ENCODE peak calls at places on chromosomes 2 and 18, in five cellular contexts. Q, I, M, K and T are unnamed samples.

GRCh38 chr18:49650426-49650891 is 88.6 kb downstream of the LIPG start:
- DNase-seq in Q (no peak), I (no peak), M (no peak), K (no peak), T (no peak)

GRCh38 chr2:173715483-173715882 is 249.7 kb downstream of the SP3 start:
- DNase-seq in Q (no peak), I (no peak), M (no peak), K (no peak), T (no peak)

GRCh38 chr2:54915101-54915500 is 135.2 kb downstream of the RTN4 start:
- DNase-seq in Q (no peak), I (no peak), M (no peak), K (no peak), T (no peak)

GRCh38 chr2:234422242-234422641 is 74.6 kb downstream of the ARL4C start:
- DNase-seq in Q (no peak), I (no peak), M (no peak), K (peak), T (no peak)

GRCh38 chr2:167712275-167712674 is 535.1 kb downstream of the STK39 start:
- DNase-seq in Q (no peak), I (no peak), M (no peak), K (no peak), T (no peak)

GRCh38 chr2:220847587-220847986 is 724.5 kb downstream of the EPHA4 start:
- DNase-seq in Q (no peak), I (no peak), M (no peak), K (peak), T (peak)

GRCh38 chr2:138708682-138709241 is 71.4 kb downstream of the NXPH2 start:
- DNase-seq in Q (no peak), I (no peak), M (no peak), K (no peak), T (no peak)

GRCh38 chr2:106825161-106825560 is 60.8 kb downstream of the ST6GAL2 start:
- DNase-seq in Q (no peak), I (no peak), M (no peak), K (no peak), T (no peak)

GRCh38 chr2:174614261-174614660 is 16.7 kb upstream of the WIPF1 start:
- DNase-seq in Q (no peak), I (no peak), M (no peak), K (no peak), T (no peak)

GRCh38 chr2:74440378-74441110 is 1.2 kb downstream of the RTKN start:
- DNase-seq in Q (peak), I (peak), M (peak), K (no peak), T (peak)

GRCh38 chr2:85602476-85603234 is at the start of gene TMEM150A:
- DNase-seq in Q (peak), I (peak), M (peak), K (peak), T (peak)

GRCh38 chr18:8029731-8030130 is 462.6 kb downstream of the PTPRM start:
- DNase-seq in Q (no peak), I (no peak), M (no peak), K (no peak), T (no peak)

GRCh38 chr2:88090446-88091283 is 23.0 kb downstream of the SMYD1 start:
- DNase-seq in Q (no peak), I (no peak), M (no peak), K (no peak), T (no peak)

GRCh38 chr2:227817940-227818568 is 4.4 kb downstream of the CCL20 start:
- DNase-seq in Q (peak), I (peak), M (no peak), K (peak), T (peak)

GRCh38 chr2:140657657-140658056 is 1473.2 kb downstream of the LRP1B start:
- DNase-seq in Q (no peak), I (no peak), M (no peak), K (no peak), T (no peak)

DNA sequence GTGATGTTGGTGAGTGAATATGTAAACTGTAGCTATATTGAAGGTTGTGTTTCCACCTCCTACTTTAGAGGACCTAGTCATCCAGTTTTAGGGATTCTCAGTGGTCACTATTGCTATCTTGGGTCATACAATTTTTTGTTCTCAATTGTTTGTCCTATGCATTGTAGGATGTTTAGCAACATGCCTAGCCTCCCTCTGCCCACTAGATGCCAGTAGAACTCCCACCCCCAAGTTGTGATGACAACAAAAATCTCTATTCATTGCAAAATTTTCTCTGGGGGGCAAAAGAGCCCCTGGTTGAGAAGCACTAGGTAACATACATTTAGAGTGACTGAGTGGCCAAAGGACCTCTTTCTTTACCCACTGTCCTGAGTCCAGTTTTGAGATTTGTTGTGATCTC is 87.3 kb downstream of the LRRTM4 start:
- DNase-seq in Q (no peak), I (no peak), M (no peak), K (no peak), T (no peak)
- TF ChIP-seq CTCF in Q (no peak), I (no peak), M (no peak), K (no peak), T (no peak)

GRCh38 chr2:206230060-206230890 is 44.2 kb upstream of the ZDBF2 start:
- DNase-seq in Q (no peak), I (no peak), M (no peak), K (no peak), T (no peak)
- TF ChIP-seq CTCF in Q (no peak), I (no peak), M (no peak), K (no peak), T (no peak)

GRCh38 chr2:122528958-122529670 is 773.7 kb downstream of the TSN start:
- DNase-seq in Q (no peak), I (no peak), M (no peak), K (no peak), T (no peak)

GRCh38 chr2:122528061-122528460 is 772.6 kb downstream of the TSN start:
- DNase-seq in Q (no peak), I (no peak), M (no peak), K (no peak), T (no peak)

GRCh38 chr2:122535960-122536517 is 780.6 kb downstream of the TSN start:
- DNase-seq in Q (no peak), I (no peak), M (no peak), K (no peak), T (no peak)

GRCh38 chr2:122530812-122531211 is 775.4 kb downstream of the TSN start:
- DNase-seq in Q (no peak), I (no peak), M (no peak), K (no peak), T (no peak)

DNA sequence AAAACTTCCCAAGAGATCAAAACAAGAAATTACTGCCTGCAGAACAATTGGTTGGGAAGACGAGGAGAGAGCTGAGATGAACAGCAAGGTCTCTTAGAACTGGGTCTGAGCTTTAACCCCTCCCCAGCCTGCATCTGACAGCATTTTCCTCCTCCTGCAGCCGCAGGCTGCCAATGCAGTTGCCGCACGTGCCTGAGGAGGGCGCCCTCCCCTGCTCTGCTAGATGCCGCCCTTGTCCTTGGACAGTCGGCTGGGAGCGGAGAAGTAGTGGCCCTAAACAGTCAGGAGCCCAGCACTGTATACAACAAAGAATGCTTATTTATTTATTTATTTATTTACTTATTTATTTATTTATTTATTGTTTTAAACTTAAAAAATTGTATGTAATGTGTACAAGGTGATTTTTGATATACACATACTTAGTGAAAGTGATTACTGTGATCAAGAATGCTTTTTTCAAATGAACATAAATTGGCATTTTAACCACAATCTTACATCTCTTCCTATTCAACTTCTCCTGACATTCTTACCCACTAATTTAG is 776.4 kb downstream of the TSN start:
- DNase-seq in Q (no peak), I (no peak), M (no peak), K (no peak), T (no peak)
- TF ChIP-seq CTCF in Q (no peak), I (no peak), M (no peak), K (no peak), T (no peak)

GRCh38 chr2:67215214-67215613 is 181.9 kb upstream of the ETAA1 start:
- DNase-seq in Q (no peak), I (no peak), M (no peak), K (peak), T (peak)
- TF ChIP-seq CTCF in Q (no peak), I (no peak), M (no peak), K (peak), T (peak)

DNA sequence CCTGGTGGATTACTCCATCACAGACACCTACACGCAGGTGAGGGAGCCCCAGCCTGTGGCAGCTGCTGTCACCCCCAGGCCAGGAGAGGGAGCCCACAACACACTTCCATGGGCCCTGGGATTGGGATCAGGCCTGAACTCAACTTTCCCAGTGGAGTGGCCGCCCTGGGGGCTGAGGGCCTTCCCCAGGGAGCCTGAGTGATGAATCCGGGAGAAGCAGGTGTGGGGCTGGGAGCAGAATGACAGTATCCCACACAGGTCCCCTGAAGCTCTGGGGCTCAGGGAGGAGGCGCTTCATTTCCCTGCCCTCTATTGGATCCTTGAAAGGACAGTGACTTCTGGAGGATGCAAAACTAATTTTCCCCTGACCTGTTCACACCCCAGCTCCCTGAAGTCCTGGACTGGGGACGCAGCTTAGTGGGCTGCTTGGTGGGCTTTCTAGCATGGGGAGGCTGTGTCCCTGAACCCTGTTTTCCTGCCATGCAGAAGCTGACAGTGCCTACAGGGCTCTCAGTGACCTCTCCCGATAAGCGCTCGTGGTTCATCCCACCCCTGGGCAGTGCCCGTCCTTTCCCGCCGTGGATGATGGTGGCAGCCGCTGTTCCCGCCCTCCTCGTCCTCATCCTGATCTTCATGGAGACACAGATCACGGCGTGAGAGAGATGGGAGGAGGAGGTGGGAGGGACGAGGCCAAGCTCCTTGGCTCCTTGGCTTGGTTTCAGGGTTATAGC is 11.0 kb downstream of the SLC4A3 start:
- DNase-seq in Q (no peak), I (no peak), M (no peak), K (no peak), T (no peak)
- TF ChIP-seq CTCF in Q (no peak), I (no peak), M (no peak), K (peak), T (no peak)

GRCh38 chr2:127173073-127173472 is 47.0 kb downstream of the CYP27C1 start:
- DNase-seq in Q (no peak), I (no peak), M (no peak), K (peak), T (peak)

GRCh38 chr2:127175406-127175805 is 44.7 kb downstream of the CYP27C1 start:
- DNase-seq in Q (peak), I (no peak), M (no peak), K (no peak), T (no peak)

GRCh38 chr2:127174977-127175376 is 45.1 kb downstream of the CYP27C1 start:
- DNase-seq in Q (no peak), I (no peak), M (no peak), K (no peak), T (no peak)

GRCh38 chr2:127175821-127176354 is 44.2 kb downstream of the CYP27C1 start:
- DNase-seq in Q (no peak), I (no peak), M (no peak), K (no peak), T (no peak)

GRCh38 chr2:127174176-127174575 is 45.9 kb downstream of the CYP27C1 start:
- DNase-seq in Q (no peak), I (no peak), M (no peak), K (no peak), T (no peak)
- TF ChIP-seq CTCF in Q (no peak), I (no peak), M (no peak), K (peak), T (no peak)

GRCh38 chr2:15812187-15812830 is 128.0 kb upstream of the MYCN start:
- DNase-seq in Q (no peak), I (no peak), M (no peak), K (no peak), T (no peak)
- TF ChIP-seq CTCF in Q (no peak), I (no peak), M (no peak), K (no peak), T (no peak)

DNA sequence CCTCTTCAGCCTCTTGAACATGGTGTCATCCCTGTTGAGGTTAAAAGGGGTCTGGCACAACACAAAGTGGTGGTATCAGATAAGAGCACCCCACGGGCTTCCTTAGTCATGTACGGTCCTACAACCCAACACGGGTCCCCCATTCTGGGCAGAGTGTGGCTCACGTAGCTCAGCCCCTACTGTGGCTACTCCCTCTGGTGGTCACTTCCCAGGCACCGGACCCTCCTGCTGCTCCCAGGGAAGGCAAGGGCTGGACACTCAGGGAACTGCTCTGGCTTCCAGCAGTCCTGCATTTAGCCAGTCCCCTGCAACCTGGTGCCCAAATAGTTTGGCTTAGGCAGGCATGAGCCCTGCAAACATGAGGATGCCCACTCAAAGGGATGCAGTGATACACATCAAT is 58.6 kb downstream of the GALNT14 start:
- DNase-seq in Q (no peak), I (no peak), M (no peak), K (no peak), T (no peak)
- TF ChIP-seq CTCF in Q (no peak), I (no peak), M (no peak), K (peak), T (no peak)